ENCODE peak calls at places on chromosomes 4 and X, in ten cellular contexts. P is psoas muscle, K is lower lobe of right lung, S is left lung, T is aorta, C is thoracic aorta, H is upper lobe of left lung, D is body of pancreas, B is heart right ventricle, G is HepG2. J is an unnamed sample. For H3K27me3, the result is how much of the 10 kb centered on the place peaks cover.

GRCh38 chr4:6891436-6892170 is 18.0 kb upstream of the TBC1D14 start:
- ATAC-seq in P (peak), K (peak), S (peak), T (no peak), C (no peak), H (peak), D (no peak), B (no peak), G (peak), J (no peak)

GRCh38 chr4:174815282-174815681 is 13.8 kb downstream of the GLRA3 start:
- ATAC-seq in P (no peak), K (no peak), S (no peak), T (no peak), C (no peak), H (no peak), D (no peak), B (no peak), G (no peak), J (no peak)

GRCh38 chr4:47736555-47736954 is 101.3 kb downstream of the CORIN start:
- ATAC-seq in P (no peak), K (no peak), S (no peak), T (no peak), C (no peak), H (no peak), D (no peak), B (peak), G (no peak), J (no peak)

GRCh38 chrX:133776072-133776471 is 209.3 kb downstream of the GPC3 start:
- ATAC-seq in P (no peak), K (peak), S (peak), T (no peak), C (no peak), H (no peak), D (no peak), B (no peak), G (peak), J (no peak)

GRCh38 chr4:140721088-140721421 is 35.1 kb downstream of the TBC1D9 start:
- ATAC-seq in P (no peak), K (no peak), S (no peak), T (no peak), C (no peak), H (peak), D (no peak), B (no peak), G (no peak), J (no peak)

GRCh38 chr4:134202136-134202535 is 547 bp upstream of the PABPC4L start:
- ATAC-seq in P (no peak), K (peak), S (peak), T (no peak), C (no peak), H (no peak), D (no peak), B (no peak), G (no peak), J (no peak)

GRCh38 chr4:88765729-88766128 is 68.1 kb upstream of the NAP1L5 start:
- ATAC-seq in P (peak), K (peak), S (peak), T (peak), C (no peak), H (peak), D (no peak), B (peak), G (no peak), J (peak)

GRCh38 chrX:132153166-132153565 is 25.3 kb upstream of the FRMD7 start:
- ATAC-seq in P (no peak), K (no peak), S (no peak), T (no peak), C (no peak), H (no peak), D (no peak), B (no peak), G (no peak), J (no peak)

GRCh38 chrX:471239-471638 is 84.5 kb upstream of the PPP2R3B start:
- ATAC-seq in P (no peak), K (no peak), S (no peak), T (no peak), C (no peak), H (no peak), D (no peak), B (no peak), G (no peak), J (no peak)

GRCh38 chr4:16197842-16198241 is 28.4 kb downstream of the TAPT1 start:
- ATAC-seq in P (no peak), K (no peak), S (no peak), T (no peak), C (no peak), H (no peak), D (no peak), B (peak), G (no peak), J (no peak)

GRCh38 chr4:186068581-186069402 is at the start of gene TLR3:
- ATAC-seq in P (peak), K (peak), S (peak), T (peak), C (peak), H (peak), D (peak), B (peak), G (peak), J (peak)

GRCh38 chr4:118968813-118969212 is 80.2 kb downstream of the SYNPO2 start:
- ATAC-seq in P (peak), K (peak), S (peak), T (peak), C (no peak), H (no peak), D (no peak), B (peak), G (peak), J (no peak)

GRCh38 chrX:107506596-107507031 is 57.2 kb downstream of the FRMPD3 start:
- ATAC-seq in P (no peak), K (no peak), S (no peak), T (no peak), C (no peak), H (no peak), D (no peak), B (no peak), G (no peak), J (no peak)

GRCh38 chr4:22238742-22239141 is 277.1 kb downstream of the ADGRA3 start:
- ATAC-seq in P (no peak), K (no peak), S (no peak), T (no peak), C (no peak), H (no peak), D (no peak), B (no peak), G (peak), J (no peak)

DNA sequence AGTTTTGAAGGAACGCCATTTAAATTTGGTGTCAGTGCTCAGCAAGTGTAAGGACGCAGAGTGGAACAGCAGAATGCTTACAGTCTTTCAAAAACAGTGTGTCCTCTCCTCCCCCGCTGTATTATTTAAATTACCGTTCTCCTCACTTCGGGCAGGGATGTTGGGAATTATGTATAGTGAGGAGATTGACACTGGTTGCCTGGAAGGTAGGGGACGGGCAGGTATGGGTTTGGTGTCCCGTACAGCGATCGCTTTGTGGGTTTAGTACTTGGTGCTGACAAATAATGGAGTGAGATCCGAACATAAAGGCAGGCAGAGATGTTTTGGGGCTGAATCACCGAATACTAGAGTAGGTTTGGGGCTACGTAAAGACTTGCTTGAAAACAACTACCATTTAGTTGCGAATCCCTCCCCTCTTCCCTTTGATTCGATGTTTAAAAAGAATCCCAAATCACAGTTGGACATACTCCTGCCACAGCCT is 2.1 kb upstream of the NKX3-2 start:
- ATAC-seq in P (no peak), K (no peak), S (no peak), T (no peak), C (no peak), H (no peak), D (no peak), B (no peak), G (no peak), J (no peak)
- H3K27me3 ChIP-seq in P (half or more), K (half or more), S (half or more), T (under half), C (half or more), H (under half), D (half or more), B (half or more), G (under half), J (half or more)

DNA sequence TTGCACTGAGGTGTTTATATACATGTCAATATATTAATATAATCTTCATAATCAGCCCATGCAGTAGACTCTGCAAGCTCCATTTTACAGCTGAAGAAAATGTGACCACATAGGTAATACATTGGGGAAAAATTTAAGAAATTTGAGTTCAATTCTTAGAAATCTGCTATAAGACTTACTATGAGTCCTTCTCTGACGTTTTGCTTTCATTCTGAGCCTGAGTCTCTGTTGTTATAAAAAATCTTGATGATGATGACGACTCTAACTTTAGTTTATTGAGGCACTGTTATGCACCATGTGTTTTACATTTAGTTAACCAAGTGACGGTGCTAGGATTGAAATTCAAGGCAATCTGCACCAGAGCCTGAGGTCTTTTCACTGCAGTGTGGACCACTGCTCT is 370.3 kb upstream of the PPP1R2C start:
- ATAC-seq in P (no peak), K (no peak), S (no peak), T (no peak), C (no peak), H (no peak), D (no peak), B (no peak), G (no peak), J (no peak)
- H3K27me3 ChIP-seq in P (under half), K (under half), S (under half), T (under half), C (under half), H (under half), D (under half), B (under half), G (under half), J (under half)

GRCh38 chr4:54229631-54230478 is 762 bp downstream of the PDGFRA start:
- ATAC-seq in P (no peak), K (no peak), S (no peak), T (no peak), C (no peak), H (no peak), D (no peak), B (no peak), G (no peak), J (no peak)
- H3K27me3 ChIP-seq in P (half or more), K (half or more), S (half or more), T (under half), C (under half), H (under half), D (half or more), B (half or more), G (under half), J (half or more)

GRCh38 chr4:131054489-131055019 is 1958.6 kb downstream of the C4orf33 start:
- ATAC-seq in P (no peak), K (no peak), S (peak), T (no peak), C (no peak), H (no peak), D (no peak), B (no peak), G (no peak), J (no peak)

GRCh38 chr4:131046821-131047220 is 1950.9 kb downstream of the C4orf33 start:
- ATAC-seq in P (no peak), K (no peak), S (no peak), T (no peak), C (no peak), H (no peak), D (no peak), B (no peak), G (no peak), J (no peak)

DNA sequence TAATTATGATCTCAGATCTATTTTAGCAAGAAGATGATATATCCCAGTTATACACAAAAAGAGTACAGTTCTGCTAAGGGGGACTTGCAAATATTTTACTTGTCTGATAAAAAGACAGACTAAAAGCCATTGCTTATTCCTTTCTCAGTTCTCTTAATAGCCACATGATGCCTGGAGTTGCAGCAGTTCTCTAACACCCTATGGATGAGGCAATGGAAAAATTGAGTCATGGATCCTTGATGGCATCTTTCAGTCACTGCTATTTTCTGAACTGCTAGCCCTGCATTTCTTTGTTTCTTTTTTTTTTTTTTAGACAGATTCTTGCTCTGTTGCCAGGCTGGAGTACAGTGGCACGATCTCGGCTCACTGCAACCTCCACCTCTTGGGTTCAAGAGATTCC is 1956.7 kb downstream of the C4orf33 start:
- ATAC-seq in P (no peak), K (no peak), S (no peak), T (no peak), C (no peak), H (no peak), D (no peak), B (no peak), G (no peak), J (no peak)
- H3K27me3 ChIP-seq in P (under half), K (under half), S (under half), T (under half), C (under half), H (under half), D (under half), B (under half), G (under half), J (under half)

J was measured in gastroesophageal sphincter.